ENCODE peak calls at places on chromosomes 12 and 14, in six cellular contexts. L, Q, D, Y, K and S are unnamed samples.

GRCh38 chr12:42128327-42128726 is 16.3 kb downstream of the GXYLT1 start:
- DNase-seq in L (no peak), Q (no peak), D (no peak), Y (no peak), K (no peak), S (no peak)

GRCh38 chr14:105492966-105493871 is 2.2 kb downstream of the TEDC1 start:
- DNase-seq in L (no peak), Q (no peak), D (peak; percentile 5), Y (no peak), K (no peak), S (no peak)

GRCh38 chr14:100524933-100525243 is 62.3 kb downstream of the BEGAIN start:
- DNase-seq in L (no peak), Q (no peak), D (peak; percentile 46), Y (peak; percentile 81), K (no peak), S (no peak)

GRCh38 chr14:31122921-31123320 is 84.7 kb downstream of the HECTD1 start:
- DNase-seq in L (no peak), Q (no peak), D (no peak), Y (no peak), K (no peak), S (no peak)

GRCh38 chr12:96981053-96981452 is 74.0 kb downstream of the NEDD1 start:
- DNase-seq in L (no peak), Q (peak; percentile 76), D (peak; percentile 11), Y (no peak), K (peak; percentile 84), S (peak; percentile 79)

GRCh38 chr12:100827901-100828520 is 33.4 kb downstream of the ANO4 start:
- DNase-seq in L (peak; percentile 57), Q (no peak), D (peak; percentile 51), Y (peak; percentile 65), K (no peak), S (no peak)

GRCh38 chr12:32036477-32037263 is 70.0 kb upstream of the BICD1 start:
- DNase-seq in L (no peak), Q (no peak), D (peak; percentile 23), Y (no peak), K (no peak), S (no peak)

GRCh38 chr12:26032719-26033241 is 74.3 kb downstream of the RASSF8 start:
- DNase-seq in L (peak; percentile 17), Q (no peak), D (no peak), Y (no peak), K (no peak), S (no peak)

GRCh38 chr12:123705935-123706334 is 6.2 kb upstream of the ATP6V0A2 start:
- DNase-seq in L (peak; percentile 34), Q (no peak), D (peak; percentile 57), Y (no peak), K (no peak), S (no peak)

GRCh38 chr12:67067453-67068203 is 201.5 kb upstream of the CAND1 start:
- DNase-seq in L (no peak), Q (no peak), D (peak; percentile 29), Y (peak; percentile 20), K (no peak), S (no peak)

GRCh38 chr14:74427651-74428050 is 1.6 kb upstream of the SYNDIG1L start:
- DNase-seq in L (no peak), Q (no peak), D (no peak), Y (no peak), K (no peak), S (no peak)

GRCh38 chr12:85550924-85551323 is 270.9 kb downstream of the ALX1 start:
- DNase-seq in L (no peak), Q (no peak), D (no peak), Y (no peak), K (no peak), S (no peak)

GRCh38 chr12:93089805-93090569 is 160.9 kb upstream of the EEA1 start:
- DNase-seq in L (no peak), Q (peak; percentile 29), D (peak; percentile 83), Y (no peak), K (peak; percentile 94), S (peak; percentile 93)

GRCh38 chr12:45674583-45674982 is 54.9 kb upstream of the ARID2 start:
- DNase-seq in L (no peak), Q (peak; percentile 72), D (peak; percentile 37), Y (no peak), K (peak; percentile 76), S (peak; percentile 46)

GRCh38 chr12:6104027-6104426 is 20.4 kb downstream of the VWF start:
- DNase-seq in L (no peak), Q (no peak), D (no peak), Y (no peak), K (no peak), S (no peak)

GRCh38 chr12:52320784-52321400 is at the start of gene KRT83:
- DNase-seq in L (no peak), Q (no peak), D (no peak), Y (no peak), K (no peak), S (no peak)

GRCh38 chr12:68559246-68559645 is 51.5 kb upstream of the RAP1B start:
- DNase-seq in L (no peak), Q (no peak), D (no peak), Y (no peak), K (no peak), S (no peak)

GRCh38 chr12:58033831-58034230 is 92.5 kb downstream of the ATP23 start:
- DNase-seq in L (no peak), Q (no peak), D (no peak), Y (no peak), K (no peak), S (no peak)

GRCh38 chr12:4628406-4628805 is 20.4 kb downstream of the AKAP3 start:
- DNase-seq in L (no peak), Q (no peak), D (no peak), Y (no peak), K (no peak), S (no peak)

GRCh38 chr12:47188576-47189441 is 109.0 kb upstream of the AMIGO2 start:
- DNase-seq in L (no peak), Q (no peak), D (peak; percentile 47), Y (no peak), K (peak; percentile 62), S (no peak)

GRCh38 chr12:88643685-88644084 is 63.4 kb upstream of the KITLG start:
- DNase-seq in L (no peak), Q (no peak), D (no peak), Y (no peak), K (no peak), S (no peak)

GRCh38 chr14:103613517-103613916 is 15.5 kb upstream of the KLC1 start:
- DNase-seq in L (peak; percentile 9), Q (no peak), D (no peak), Y (no peak), K (no peak), S (no peak)

GRCh38 chr14:39977198-39977597 is 545.0 kb upstream of the FBXO33 start:
- DNase-seq in L (no peak), Q (no peak), D (no peak), Y (no peak), K (no peak), S (no peak)

GRCh38 chr12:76144253-76144564 is 59.7 kb upstream of the NAP1L1 start:
- DNase-seq in L (no peak), Q (no peak), D (peak; percentile 11), Y (no peak), K (no peak), S (peak; percentile 35)

GRCh38 chr12:108260039-108260438 is 79.1 kb downstream of the CMKLR1 start:
- DNase-seq in L (no peak), Q (no peak), D (no peak), Y (no peak), K (no peak), S (no peak)

GRCh38 chr14:32708134-32708533 is 230.5 kb upstream of the NPAS3 start:
- DNase-seq in L (no peak), Q (no peak), D (no peak), Y (no peak), K (no peak), S (no peak)

GRCh38 chr12:103640831-103641230 is 53.8 kb downstream of the STAB2 start:
- DNase-seq in L (no peak), Q (no peak), D (no peak), Y (no peak), K (no peak), S (no peak)

GRCh38 chr14:54673193-54674121 is 106.5 kb downstream of the SAMD4A start:
- DNase-seq in L (no peak), Q (no peak), D (no peak), Y (no peak), K (no peak), S (no peak)

GRCh38 chr14:34053666-34054065 is 102.8 kb upstream of the EGLN3 start:
- DNase-seq in L (no peak), Q (no peak), D (no peak), Y (no peak), K (no peak), S (peak; percentile 49)

GRCh38 chr12:52969828-52970569 is 21.1 kb downstream of the KRT18 start:
- DNase-seq in L (no peak), Q (no peak), D (peak; percentile 96), Y (no peak), K (no peak), S (no peak)

GRCh38 chr14:64762044-64763034 is 58.1 kb downstream of the PLEKHG3 start:
- DNase-seq in L (peak; percentile 92), Q (peak; percentile 55), D (peak; percentile 91), Y (peak; percentile 53), K (peak; percentile 83), S (peak; percentile 56)

GRCh38 chr14:94793901-94794300 is 24.0 kb upstream of the GSC start:
- DNase-seq in L (no peak), Q (no peak), D (no peak), Y (no peak), K (no peak), S (no peak)